ENCODE peak calls at places on chromosome 1, in nine cellular contexts. Y, J, U, X, G, S, K, R and Z are unnamed samples.

GRCh38 chr1:204615881-204616280 is 69.7 kb downstream of the LRRN2 start:
- ATAC-seq in S (no peak), J (no peak), R (no peak), U (no peak), Y (no peak), K (no peak), X (no peak), G (no peak), Z (no peak)

GRCh38 chr1:45687753-45688737 is at the start of gene TMEM69:
- ATAC-seq in Y (peak), R (peak), X (peak), J (peak), G (peak), U (peak), S (peak), K (peak), Z (peak)

GRCh38 chr1:186479162-186479561 is 18.2 kb upstream of the PDC start:
- ATAC-seq in Y (no peak), S (no peak), J (no peak), G (no peak), X (no peak), R (no peak), U (no peak), K (no peak), Z (no peak)

GRCh38 chr1:6545276-6545934 is 8.9 kb downstream of the NOL9 start:
- ATAC-seq in U (peak), Y (no peak), X (no peak), G (no peak), S (no peak), K (no peak), R (no peak), J (no peak), Z (no peak)

GRCh38 chr1:28102169-28102568 is 13.8 kb upstream of the EYA3 start:
- ATAC-seq in S (no peak), U (no peak), J (no peak), K (no peak), R (no peak), G (no peak), X (no peak), Y (no peak), Z (no peak)

GRCh38 chr1:88658419-88658818 is 25.7 kb upstream of the PKN2 start:
- ATAC-seq in J (no peak), S (no peak), G (no peak), Y (no peak), R (no peak), K (no peak), X (no peak), U (no peak), Z (no peak)

GRCh38 chr1:226602186-226603029 is 53.8 kb downstream of the STUM start:
- ATAC-seq in U (no peak), R (peak), J (peak), S (peak), Y (no peak), G (no peak), X (no peak), K (peak), Z (peak)

GRCh38 chr1:154906621-154907081 is 29.9 kb downstream of the PMVK start:
- ATAC-seq in K (peak), J (peak), X (peak), U (peak), S (no peak), G (peak), R (no peak), Y (peak), Z (no peak)

GRCh38 chr1:75792091-75792490 is 4.6 kb upstream of the MSH4 start:
- ATAC-seq in R (no peak), U (no peak), Y (no peak), X (no peak), J (no peak), G (no peak), S (no peak), K (no peak), Z (no peak)

GRCh38 chr1:224182057-224182865 is 779 bp upstream of the DEGS1 start:
- ATAC-seq in J (no peak), Y (no peak), U (peak), K (no peak), R (no peak), X (no peak), S (peak), G (no peak), Z (no peak)

GRCh38 chr1:7302126-7302525 is 469.0 kb upstream of the VAMP3 start:
- ATAC-seq in K (no peak), S (no peak), G (no peak), R (no peak), U (no peak), X (no peak), Y (no peak), J (no peak), Z (no peak)

GRCh38 chr1:119345398-119345797 is 23.2 kb upstream of the HAO2 start:
- ATAC-seq in Y (no peak), X (no peak), S (no peak), U (peak), K (no peak), J (no peak), R (no peak), G (no peak), Z (no peak)

GRCh38 chr1:243496173-243496553 is 240.3 kb downstream of the SDCCAG8 start:
- ATAC-seq in X (no peak), K (peak), J (peak), G (no peak), S (peak), Y (no peak), U (peak), R (no peak), Z (peak)

GRCh38 chr1:167756760-167757405 is 35.1 kb downstream of the MPZL1 start:
- ATAC-seq in U (peak), Y (no peak), S (no peak), K (peak), X (no peak), J (no peak), G (no peak), R (peak), Z (no peak)

GRCh38 chr1:225626698-225627097 is 26.2 kb downstream of the ENAH start:
- ATAC-seq in X (no peak), K (no peak), R (peak), U (no peak), J (peak), G (no peak), S (no peak), Y (no peak), Z (no peak)

GRCh38 chr1:44240802-44241671 is 27.8 kb downstream of the DMAP1 start:
- ATAC-seq in G (no peak), R (no peak), J (peak), K (no peak), Y (no peak), U (no peak), S (no peak), X (no peak), Z (no peak)

GRCh38 chr1:99640672-99641071 is 5.2 kb upstream of the PALMD start:
- ATAC-seq in R (no peak), G (no peak), U (no peak), J (no peak), X (no peak), Y (no peak), K (no peak), S (no peak), Z (no peak)

GRCh38 chr1:198156111-198156744 is 570 bp upstream of the NEK7 start:
- ATAC-seq in R (no peak), U (peak), S (peak), X (peak), G (peak), K (peak), J (peak), Y (peak), Z (no peak)

GRCh38 chr1:78447096-78447495 is 43.7 kb upstream of the PTGFR start:
- ATAC-seq in U (no peak), S (no peak), K (no peak), G (no peak), J (no peak), Y (no peak), X (no peak), R (no peak), Z (no peak)

GRCh38 chr1:51792864-51793263 is 85.7 kb downstream of the NRDC start:
- ATAC-seq in S (no peak), R (peak), U (no peak), G (no peak), X (no peak), J (no peak), Y (no peak), K (no peak), Z (peak)

GRCh38 chr1:28087614-28088167 is 719 bp downstream of the EYA3 start:
- ATAC-seq in J (peak), Y (peak), K (no peak), S (peak), U (peak), R (peak), X (peak), G (peak), Z (no peak)

GRCh38 chr1:16391408-16391807 is 24.4 kb downstream of the SZRD1 start:
- ATAC-seq in S (no peak), Y (no peak), J (peak), R (no peak), G (no peak), X (no peak), U (no peak), K (no peak), Z (no peak)

GRCh38 chr1:157156058-157156541 is 17.9 kb upstream of the ETV3 start:
- ATAC-seq in U (peak), K (peak), Y (peak), J (peak), X (peak), G (peak), S (peak), R (peak), Z (peak)

GRCh38 chr1:228391411-228392020 is 15.1 kb downstream of the TRIM11 start:
- ATAC-seq in K (no peak), G (peak), J (no peak), S (peak), R (no peak), X (no peak), U (no peak), Y (peak), Z (peak)

GRCh38 chr1:66399888-66400529 is 133.9 kb upstream of the SGIP1 start:
- ATAC-seq in K (no peak), R (peak), Y (no peak), J (no peak), X (no peak), U (peak), S (no peak), G (no peak), Z (no peak)

GRCh38 chr1:101137144-101138126 is 99.4 kb upstream of the S1PR1 start:
- ATAC-seq in J (no peak), R (peak), G (no peak), Y (no peak), U (peak), X (peak), S (no peak), K (no peak), Z (no peak)

GRCh38 chr1:23129846-23130245 is 38.8 kb downstream of the LUZP1 start:
- ATAC-seq in X (no peak), R (no peak), S (no peak), U (no peak), K (no peak), G (no peak), J (no peak), Y (no peak), Z (no peak)

GRCh38 chr1:77126309-77126708 is 92.9 kb downstream of the PIGK start:
- ATAC-seq in S (no peak), U (peak), J (no peak), Y (peak), X (peak), K (no peak), G (peak), R (peak), Z (no peak)

GRCh38 chr1:55305735-55306134 is 90.6 kb upstream of the USP24 start:
- ATAC-seq in U (no peak), R (no peak), J (no peak), G (no peak), S (no peak), Y (no peak), K (no peak), X (no peak), Z (no peak)

GRCh38 chr1:75797273-75797588 is 549 bp downstream of the MSH4 start:
- ATAC-seq in U (peak), J (no peak), S (no peak), K (peak), Y (no peak), X (peak), G (no peak), R (no peak), Z (no peak)

GRCh38 chr1:19529570-19530145 is 44.3 kb upstream of the CAPZB start:
- ATAC-seq in U (no peak), G (no peak), X (no peak), R (no peak), S (no peak), J (no peak), Y (no peak), K (no peak), Z (peak)

GRCh38 chr1:41733021-41733420 is 185.7 kb downstream of the HIVEP3 start:
- ATAC-seq in X (no peak), Y (no peak), J (no peak), K (no peak), U (no peak), G (no peak), R (no peak), S (no peak), Z (no peak)

GRCh38 chr1:21254335-21254951 is 35.8 kb downstream of the ECE1 start:
- ATAC-seq in Y (no peak), U (peak), K (no peak), R (no peak), J (peak), S (no peak), X (no peak), G (no peak), Z (peak)

GRCh38 chr1:6580588-6581270 is 935 bp downstream of the ZBTB48 start:
- ATAC-seq in S (no peak), R (no peak), K (peak), J (peak), G (peak), X (peak), Y (no peak), U (peak), Z (no peak)

GRCh38 chr1:13469343-13469742 is 44.5 kb downstream of the LRRC38 start:
- ATAC-seq in K (no peak), S (no peak), G (peak), Y (peak), J (peak), X (peak), U (peak), R (no peak), Z (no peak)

GRCh38 chr1:88354256-88354655 is 329.8 kb upstream of the PKN2 start:
- ATAC-seq in X (no peak), R (no peak), K (no peak), U (peak), G (no peak), S (no peak), J (no peak), Y (no peak), Z (no peak)

GRCh38 chr1:86822463-86822862 is 91.5 kb downstream of the SELENOF start:
- ATAC-seq in S (no peak), Y (no peak), X (no peak), R (no peak), U (no peak), J (no peak), G (no peak), K (no peak), Z (no peak)

GRCh38 chr1:78171736-78172590 is 126.2 kb downstream of the GIPC2 start:
- ATAC-seq in G (no peak), J (no peak), S (no peak), K (no peak), U (no peak), R (peak), X (no peak), Y (no peak), Z (no peak)

DNA sequence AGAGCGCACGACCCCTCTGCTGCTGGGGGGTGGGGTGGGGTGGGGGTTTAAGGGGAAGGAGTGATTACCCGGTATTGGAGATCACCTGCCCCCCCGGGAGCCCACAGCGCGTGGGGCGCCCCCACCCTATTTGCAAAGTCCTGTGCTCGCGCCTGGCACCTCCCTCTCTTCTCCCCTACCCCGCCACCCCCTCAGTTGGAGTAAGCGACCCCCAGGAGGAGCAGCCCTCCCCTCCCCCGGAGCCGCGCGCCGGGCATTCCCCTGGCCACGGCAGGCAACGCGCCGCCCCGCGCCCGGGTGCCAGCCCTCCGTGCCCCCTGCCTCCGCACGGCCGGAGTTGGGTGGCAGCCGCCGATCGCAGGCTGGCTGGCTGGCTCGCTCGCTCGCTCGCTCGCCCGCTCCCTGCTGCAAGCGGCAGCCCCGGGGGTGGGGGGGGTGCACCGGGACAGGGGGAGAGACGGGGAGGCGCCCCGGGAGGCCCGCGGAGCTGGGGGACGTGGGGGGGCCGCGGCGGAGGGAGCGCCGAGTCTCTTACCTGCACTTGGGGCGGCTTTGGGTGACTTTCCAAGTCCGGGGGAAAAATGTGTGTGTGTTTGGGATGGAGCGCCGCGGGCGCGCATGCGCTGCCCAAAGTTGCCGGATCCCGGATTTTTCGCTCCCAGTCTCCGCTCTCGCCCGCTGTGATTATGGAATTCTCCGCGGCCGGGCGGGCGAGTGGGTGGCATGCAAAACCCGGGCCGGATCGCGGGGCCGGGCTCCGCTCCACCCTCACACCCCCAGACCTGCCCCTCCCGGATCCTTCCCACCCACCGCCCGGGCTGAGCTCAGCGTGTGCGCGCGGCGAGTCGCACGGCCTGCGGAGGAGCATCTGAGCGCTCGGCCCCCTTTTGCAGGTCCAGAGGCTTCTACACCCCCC is at the start of gene CASZ1:
- ATAC-seq in S (peak), X (peak), R (peak), Y (peak), G (peak), U (peak), K (peak), J (peak), Z (peak)
- TF ChIP-seq POLR2A in S (peak), X (no peak), R (no peak), Y (no peak), G (no peak), U (peak), K (peak), J (peak), Z (no peak)

DNA sequence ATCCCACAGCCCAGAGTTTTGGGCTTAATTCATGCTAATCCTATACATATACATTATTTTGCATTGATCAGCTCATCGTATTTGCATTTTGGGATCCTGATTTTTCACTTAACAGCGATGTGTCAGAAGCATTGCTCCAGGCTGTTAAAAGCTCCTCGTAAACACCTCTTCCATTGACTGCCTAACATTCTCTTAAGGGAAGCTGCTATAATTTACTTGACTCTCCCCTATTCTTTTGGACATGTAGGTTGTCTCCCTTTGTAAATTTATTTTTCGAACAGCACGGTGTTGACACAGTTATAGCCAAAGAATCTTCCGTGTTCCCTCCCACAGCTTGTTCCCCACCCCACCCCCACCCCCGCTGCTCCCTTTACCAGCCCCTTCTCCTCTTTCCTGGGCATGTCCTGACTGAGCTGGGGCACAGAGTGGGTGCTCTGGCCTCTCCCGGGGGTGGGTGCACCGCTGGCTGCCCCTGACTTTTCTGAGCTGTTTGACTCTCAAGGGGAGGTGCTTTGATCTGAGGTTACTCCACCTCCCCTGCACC is 22.9 kb downstream of the LDLRAP1 start:
- ATAC-seq in Y (no peak), J (peak), G (no peak), K (no peak), X (no peak), U (peak), R (no peak), S (no peak), Z (no peak)
- H3K4me3 ChIP-seq in Y (no peak), J (no peak), G (no peak), K (no peak), X (no peak), U (no peak), R (no peak), S (no peak), Z (no peak)

GRCh38 chr1:47856994-47857393 is 140.2 kb downstream of the TRABD2B start:
- ATAC-seq in G (no peak), Y (no peak), U (no peak), R (no peak), K (no peak), S (no peak), X (no peak), J (no peak), Z (no peak)
- TF ChIP-seq POLR2A in G (no peak), Y (no peak), U (no peak), R (no peak), K (no peak), S (no peak), X (no peak), J (no peak), Z (no peak)

GRCh38 chr1:211328866-211329265 is 2.2 kb downstream of the TRAF5 start:
- ATAC-seq in J (no peak), U (no peak), K (no peak), G (no peak), R (no peak), X (no peak), S (no peak), Y (no peak), Z (no peak)

GRCh38 chr1:211331011-211331709 is 4.5 kb downstream of the TRAF5 start:
- ATAC-seq in U (no peak), R (peak), J (no peak), X (no peak), G (no peak), Y (no peak), K (no peak), S (no peak), Z (no peak)

GRCh38 chr1:211330282-211330936 is 3.8 kb downstream of the TRAF5 start:
- ATAC-seq in X (no peak), J (no peak), Y (no peak), R (no peak), S (no peak), K (no peak), U (no peak), G (no peak), Z (no peak)

GRCh38 chr1:211328084-211328694 is 1.6 kb downstream of the TRAF5 start:
- ATAC-seq in J (no peak), R (no peak), Y (no peak), K (no peak), X (no peak), G (no peak), S (no peak), U (no peak), Z (no peak)

DNA sequence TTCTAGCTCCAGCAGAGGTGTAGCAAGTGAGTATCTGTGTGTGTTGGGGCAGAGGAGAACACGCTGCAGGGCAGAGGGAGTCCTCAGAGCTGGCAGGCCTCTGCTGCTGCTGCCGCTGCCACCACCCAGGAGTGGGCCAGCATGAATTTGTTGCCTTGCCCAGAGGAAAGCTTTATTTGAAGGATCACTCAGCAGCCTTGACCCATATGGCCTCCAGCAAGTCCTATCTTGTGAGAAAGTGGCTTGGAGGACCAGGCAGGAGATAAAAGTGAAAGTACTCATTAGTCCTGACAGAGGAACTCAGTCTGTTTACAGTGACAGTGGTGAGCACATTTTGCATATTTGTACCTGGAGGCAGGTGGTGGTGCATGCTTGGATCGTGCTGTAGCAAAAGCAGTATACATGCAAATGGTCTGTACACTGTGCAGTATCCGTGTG is 3.1 kb downstream of the TRAF5 start:
- ATAC-seq in K (no peak), X (peak), G (no peak), U (peak), Y (no peak), J (no peak), S (no peak), R (no peak), Z (no peak)
- H3K4me3 ChIP-seq in K (no peak), X (peak), G (no peak), U (no peak), Y (no peak), J (no peak), S (no peak), R (no peak), Z (peak)

DNA sequence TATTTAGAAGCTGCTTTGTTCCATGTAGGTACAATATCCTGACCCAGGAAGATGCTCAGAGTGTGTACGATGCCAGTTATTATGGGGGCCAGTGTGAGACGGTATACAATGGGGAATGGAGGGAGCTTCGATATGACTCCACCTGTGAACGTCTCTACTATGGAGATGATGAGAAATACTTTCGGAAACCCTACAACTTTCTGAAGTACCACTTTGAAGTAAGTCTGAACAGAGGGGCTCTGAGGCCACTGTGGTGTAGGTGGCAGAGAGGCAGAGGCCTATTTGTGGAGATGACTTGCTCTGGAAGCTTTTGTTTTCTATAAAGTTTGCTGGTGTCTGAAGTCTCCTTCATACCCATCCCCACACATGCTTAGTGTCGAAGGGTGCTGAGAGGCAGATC is 26.8 kb downstream of the C8A start:
- ATAC-seq in R (no peak), S (no peak), X (no peak), Y (no peak), J (no peak), K (no peak), G (no peak), U (no peak), Z (no peak)
- TF ChIP-seq POLR2A in R (no peak), S (no peak), X (no peak), Y (no peak), J (no peak), K (no peak), G (no peak), U (no peak), Z (no peak)